ENCODE peak calls at places on chromosome 1, in eight cellular contexts. One of them, this sample, is unnamed.

GRCh38 chr1:55927934-55928333 is 651.4 kb downstream of the PLPP3 start:
- DNase-seq in fibroblast of mammary gland: peak
- DNase-seq in mesothelial cell of epicardium: no peak
- DNase-seq in M059J: no peak
- DNase-seq in stimulated activated CD8-positive, alpha-beta memory T cell treated with anti-CD3 and anti-CD28 coated beads, Interleukin-2, amount 100 ng/mL, for 1 hour: no peak
- DNase-seq in GM10248: no peak
- DNase-seq in stimulated activated CD4-positive, alpha-beta T cell treated with anti-CD3 and anti-CD28 coated beads, Interleukin-4, amount 100 ng/mL, for 48 hours: no peak
- DNase-seq in GM12864: no peak
- DNase-seq in this sample: no peak

GRCh38 chr1:89552481-89553194 is 28.0 kb downstream of the LRRC8B start:
- DNase-seq in GM12864: no peak
- DNase-seq in mesothelial cell of epicardium: no peak
- DNase-seq in stimulated activated CD4-positive, alpha-beta T cell treated with anti-CD3 and anti-CD28 coated beads, Interleukin-4, amount 100 ng/mL, for 48 hours: no peak
- DNase-seq in stimulated activated CD8-positive, alpha-beta memory T cell treated with anti-CD3 and anti-CD28 coated beads, Interleukin-2, amount 100 ng/mL, for 1 hour: no peak
- DNase-seq in M059J: no peak
- DNase-seq in GM10248: peak
- DNase-seq in fibroblast of mammary gland: peak
- DNase-seq in this sample: no peak

GRCh38 chr1:33119532-33120217 is 38.7 kb downstream of the AZIN2 start:
- DNase-seq in GM10248: peak
- DNase-seq in fibroblast of mammary gland: peak
- DNase-seq in M059J: no peak
- DNase-seq in mesothelial cell of epicardium: no peak
- DNase-seq in stimulated activated CD8-positive, alpha-beta memory T cell treated with anti-CD3 and anti-CD28 coated beads, Interleukin-2, amount 100 ng/mL, for 1 hour: no peak
- DNase-seq in stimulated activated CD4-positive, alpha-beta T cell treated with anti-CD3 and anti-CD28 coated beads, Interleukin-4, amount 100 ng/mL, for 48 hours: no peak
- DNase-seq in GM12864: peak
- DNase-seq in this sample: no peak

GRCh38 chr1:233211595-233211994 is 83.9 kb downstream of the PCNX2 start:
- DNase-seq in GM12864: no peak
- DNase-seq in fibroblast of mammary gland: no peak
- DNase-seq in GM10248: no peak
- DNase-seq in stimulated activated CD4-positive, alpha-beta T cell treated with anti-CD3 and anti-CD28 coated beads, Interleukin-4, amount 100 ng/mL, for 48 hours: no peak
- DNase-seq in stimulated activated CD8-positive, alpha-beta memory T cell treated with anti-CD3 and anti-CD28 coated beads, Interleukin-2, amount 100 ng/mL, for 1 hour: no peak
- DNase-seq in mesothelial cell of epicardium: no peak
- DNase-seq in M059J: no peak
- DNase-seq in this sample: no peak

GRCh38 chr1:5727191-5727590 is 265.0 kb downstream of the NPHP4 start:
- DNase-seq in GM12864: no peak
- DNase-seq in M059J: no peak
- DNase-seq in mesothelial cell of epicardium: no peak
- DNase-seq in stimulated activated CD8-positive, alpha-beta memory T cell treated with anti-CD3 and anti-CD28 coated beads, Interleukin-2, amount 100 ng/mL, for 1 hour: no peak
- DNase-seq in GM10248: no peak
- DNase-seq in stimulated activated CD4-positive, alpha-beta T cell treated with anti-CD3 and anti-CD28 coated beads, Interleukin-4, amount 100 ng/mL, for 48 hours: no peak
- DNase-seq in fibroblast of mammary gland: no peak
- DNase-seq in this sample: no peak

GRCh38 chr1:212545941-212546638 is 62.5 kb upstream of the ATF3 start:
- DNase-seq in M059J: no peak
- DNase-seq in GM12864: no peak
- DNase-seq in stimulated activated CD4-positive, alpha-beta T cell treated with anti-CD3 and anti-CD28 coated beads, Interleukin-4, amount 100 ng/mL, for 48 hours: no peak
- DNase-seq in fibroblast of mammary gland: peak
- DNase-seq in GM10248: no peak
- DNase-seq in mesothelial cell of epicardium: no peak
- DNase-seq in stimulated activated CD8-positive, alpha-beta memory T cell treated with anti-CD3 and anti-CD28 coated beads, Interleukin-2, amount 100 ng/mL, for 1 hour: no peak
- DNase-seq in this sample: no peak

GRCh38 chr1:70738576-70738975 is 309.0 kb downstream of the PTGER3 start:
- DNase-seq in GM10248: no peak
- DNase-seq in GM12864: no peak
- DNase-seq in stimulated activated CD4-positive, alpha-beta T cell treated with anti-CD3 and anti-CD28 coated beads, Interleukin-4, amount 100 ng/mL, for 48 hours: no peak
- DNase-seq in fibroblast of mammary gland: no peak
- DNase-seq in mesothelial cell of epicardium: no peak
- DNase-seq in M059J: no peak
- DNase-seq in stimulated activated CD8-positive, alpha-beta memory T cell treated with anti-CD3 and anti-CD28 coated beads, Interleukin-2, amount 100 ng/mL, for 1 hour: no peak
- DNase-seq in this sample: no peak

GRCh38 chr1:85992756-85993155 is 163.8 kb downstream of the COL24A1 start:
- DNase-seq in mesothelial cell of epicardium: no peak
- DNase-seq in GM12864: peak
- DNase-seq in GM10248: peak
- DNase-seq in stimulated activated CD4-positive, alpha-beta T cell treated with anti-CD3 and anti-CD28 coated beads, Interleukin-4, amount 100 ng/mL, for 48 hours: no peak
- DNase-seq in M059J: peak
- DNase-seq in fibroblast of mammary gland: peak
- DNase-seq in stimulated activated CD8-positive, alpha-beta memory T cell treated with anti-CD3 and anti-CD28 coated beads, Interleukin-2, amount 100 ng/mL, for 1 hour: no peak
- DNase-seq in this sample: no peak

GRCh38 chr1:197841828-197842573 is 60.4 kb upstream of the C1orf53 start:
- DNase-seq in stimulated activated CD4-positive, alpha-beta T cell treated with anti-CD3 and anti-CD28 coated beads, Interleukin-4, amount 100 ng/mL, for 48 hours: no peak
- DNase-seq in fibroblast of mammary gland: peak
- DNase-seq in mesothelial cell of epicardium: no peak
- DNase-seq in GM12864: no peak
- DNase-seq in stimulated activated CD8-positive, alpha-beta memory T cell treated with anti-CD3 and anti-CD28 coated beads, Interleukin-2, amount 100 ng/mL, for 1 hour: no peak
- DNase-seq in GM10248: no peak
- DNase-seq in M059J: no peak
- DNase-seq in this sample: no peak

GRCh38 chr1:50527249-50527986 is 104.2 kb upstream of the DMRTA2 start:
- DNase-seq in stimulated activated CD8-positive, alpha-beta memory T cell treated with anti-CD3 and anti-CD28 coated beads, Interleukin-2, amount 100 ng/mL, for 1 hour: no peak
- DNase-seq in GM10248: no peak
- DNase-seq in stimulated activated CD4-positive, alpha-beta T cell treated with anti-CD3 and anti-CD28 coated beads, Interleukin-4, amount 100 ng/mL, for 48 hours: no peak
- DNase-seq in GM12864: no peak
- DNase-seq in mesothelial cell of epicardium: no peak
- DNase-seq in M059J: no peak
- DNase-seq in fibroblast of mammary gland: no peak
- DNase-seq in this sample: no peak

GRCh38 chr1:38207906-38208305 is 161.3 kb upstream of the POU3F1 start:
- DNase-seq in mesothelial cell of epicardium: no peak
- DNase-seq in GM10248: no peak
- DNase-seq in fibroblast of mammary gland: no peak
- DNase-seq in GM12864: no peak
- DNase-seq in stimulated activated CD8-positive, alpha-beta memory T cell treated with anti-CD3 and anti-CD28 coated beads, Interleukin-2, amount 100 ng/mL, for 1 hour: no peak
- DNase-seq in M059J: no peak
- DNase-seq in stimulated activated CD4-positive, alpha-beta T cell treated with anti-CD3 and anti-CD28 coated beads, Interleukin-4, amount 100 ng/mL, for 48 hours: no peak
- DNase-seq in this sample: no peak

GRCh38 chr1:229059671-229060079 is 211.2 kb upstream of the RAB4A start:
- DNase-seq in M059J: peak
- DNase-seq in GM12864: no peak
- DNase-seq in GM10248: no peak
- DNase-seq in stimulated activated CD8-positive, alpha-beta memory T cell treated with anti-CD3 and anti-CD28 coated beads, Interleukin-2, amount 100 ng/mL, for 1 hour: no peak
- DNase-seq in mesothelial cell of epicardium: no peak
- DNase-seq in stimulated activated CD4-positive, alpha-beta T cell treated with anti-CD3 and anti-CD28 coated beads, Interleukin-4, amount 100 ng/mL, for 48 hours: no peak
- DNase-seq in fibroblast of mammary gland: peak
- DNase-seq in this sample: no peak

GRCh38 chr1:9428601-9429368 is 110.5 kb upstream of the SLC25A33 start:
- DNase-seq in M059J: peak
- DNase-seq in GM12864: peak
- DNase-seq in mesothelial cell of epicardium: peak
- DNase-seq in GM10248: peak
- DNase-seq in stimulated activated CD8-positive, alpha-beta memory T cell treated with anti-CD3 and anti-CD28 coated beads, Interleukin-2, amount 100 ng/mL, for 1 hour: peak
- DNase-seq in fibroblast of mammary gland: peak
- DNase-seq in stimulated activated CD4-positive, alpha-beta T cell treated with anti-CD3 and anti-CD28 coated beads, Interleukin-4, amount 100 ng/mL, for 48 hours: peak
- DNase-seq in this sample: peak

GRCh38 chr1:228465134-228465533 is 22.0 kb upstream of the RNF187 start:
- DNase-seq in stimulated activated CD4-positive, alpha-beta T cell treated with anti-CD3 and anti-CD28 coated beads, Interleukin-4, amount 100 ng/mL, for 48 hours: no peak
- DNase-seq in mesothelial cell of epicardium: no peak
- DNase-seq in stimulated activated CD8-positive, alpha-beta memory T cell treated with anti-CD3 and anti-CD28 coated beads, Interleukin-2, amount 100 ng/mL, for 1 hour: no peak
- DNase-seq in fibroblast of mammary gland: no peak
- DNase-seq in GM12864: no peak
- DNase-seq in GM10248: no peak
- DNase-seq in M059J: no peak
- DNase-seq in this sample: no peak

GRCh38 chr1:61636814-61637213 is 88.1 kb downstream of the TM2D1 start:
- DNase-seq in mesothelial cell of epicardium: no peak
- DNase-seq in stimulated activated CD4-positive, alpha-beta T cell treated with anti-CD3 and anti-CD28 coated beads, Interleukin-4, amount 100 ng/mL, for 48 hours: no peak
- DNase-seq in GM10248: no peak
- DNase-seq in M059J: no peak
- DNase-seq in GM12864: no peak
- DNase-seq in fibroblast of mammary gland: no peak
- DNase-seq in stimulated activated CD8-positive, alpha-beta memory T cell treated with anti-CD3 and anti-CD28 coated beads, Interleukin-2, amount 100 ng/mL, for 1 hour: no peak
- DNase-seq in this sample: no peak

GRCh38 chr1:232227171-232227740 is 402.7 kb downstream of the SIPA1L2 start:
- DNase-seq in stimulated activated CD8-positive, alpha-beta memory T cell treated with anti-CD3 and anti-CD28 coated beads, Interleukin-2, amount 100 ng/mL, for 1 hour: no peak
- DNase-seq in mesothelial cell of epicardium: no peak
- DNase-seq in GM12864: no peak
- DNase-seq in GM10248: no peak
- DNase-seq in fibroblast of mammary gland: no peak
- DNase-seq in stimulated activated CD4-positive, alpha-beta T cell treated with anti-CD3 and anti-CD28 coated beads, Interleukin-4, amount 100 ng/mL, for 48 hours: no peak
- DNase-seq in M059J: peak
- DNase-seq in this sample: no peak

This sample was measured in GOT3.